ENCODE peak calls at places on chromosomes 16 and 17, in six cellular contexts. O, L, V, Z, J and F are unnamed samples. For H3K4me1, the result is how much of the 10 kb centered on the place peaks cover.

GRCh38 chr16:86926146-86926545 is 347.8 kb downstream of the FOXL1 start:
- DNase-seq in O (no peak), L (no peak), V (no peak), Z (no peak), J (no peak), F (no peak)

GRCh38 chr17:81401727-81402529 is 6.7 kb downstream of the BAHCC1 start:
- DNase-seq in O (peak), L (no peak), V (peak), Z (peak), J (no peak), F (no peak)

GRCh38 chr16:85644093-85644712 is 31.1 kb downstream of the GSE1 start:
- DNase-seq in O (no peak), L (no peak), V (no peak), Z (no peak), J (no peak), F (no peak)

GRCh38 chr16:72285728-72286127 is 113.8 kb upstream of the PMFBP1 start:
- DNase-seq in O (peak), L (no peak), V (no peak), Z (no peak), J (no peak), F (no peak)

GRCh38 chr17:44779211-44780025 is 20.6 kb downstream of the ADAM11 start:
- DNase-seq in O (peak), L (peak), V (peak), Z (peak), J (peak), F (peak)

GRCh38 chr17:31738067-31738466 is 121.0 kb downstream of the COPRS start:
- DNase-seq in O (no peak), L (no peak), V (no peak), Z (no peak), J (no peak), F (no peak)

GRCh38 chr16:3961449-3961849 is 80.9 kb upstream of the CREBBP start:
- DNase-seq in O (no peak), L (no peak), V (peak), Z (no peak), J (no peak), F (no peak)

GRCh38 chr16:74275031-74275636 is 21.5 kb upstream of the PSMD7 start:
- DNase-seq in O (peak), L (no peak), V (no peak), Z (no peak), J (no peak), F (peak)

GRCh38 chr16:8493885-8494487 is 96.3 kb downstream of the TMEM114 start:
- DNase-seq in O (no peak), L (no peak), V (peak), Z (no peak), J (no peak), F (no peak)

GRCh38 chr16:2156025-2156848 is 655 bp downstream of the TRAF7 start:
- DNase-seq in O (peak), L (no peak), V (peak), Z (no peak), J (no peak), F (peak)

DNA sequence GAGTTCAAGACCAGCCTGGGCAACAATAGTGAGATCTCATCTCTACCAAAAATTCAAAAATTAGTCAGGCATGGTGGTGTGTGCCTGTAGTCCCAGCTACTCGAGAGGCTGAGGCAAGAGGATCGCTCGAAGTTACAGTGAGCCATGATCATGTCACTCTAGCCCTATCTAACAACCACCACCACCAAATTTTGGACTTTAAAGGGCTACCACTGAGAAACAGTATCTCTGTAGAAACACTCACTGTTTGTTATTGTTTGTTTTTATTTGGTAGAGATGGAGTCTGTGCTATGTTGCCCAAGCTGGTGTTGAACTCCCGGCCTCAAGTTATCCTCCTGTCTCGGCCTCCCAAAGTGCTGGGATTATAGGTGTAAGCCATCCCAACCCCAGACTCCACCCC is 1.3 kb upstream of the UBALD2 start:
- DNase-seq in O (no peak), L (no peak), V (no peak), Z (no peak), J (no peak), F (no peak)
- H3K4me1 ChIP-seq in O (under half), L (half or more), V (under half), Z (under half), J (half or more), F (under half)

GRCh38 chr16:27314986-27315332 is 1.2 kb downstream of the IL4R start:
- DNase-seq in O (no peak), L (no peak), V (no peak), Z (no peak), J (no peak), F (peak)
- H3K4me3 ChIP-seq in O (peak), L (peak), V (no peak), Z (peak), J (peak), F (peak)

GRCh38 chr16:68230176-68230571 is 5.8 kb downstream of the ESRP2 start:
- DNase-seq in O (no peak), L (peak), V (no peak), Z (no peak), J (no peak), F (no peak)

GRCh38 chr16:68227850-68228553 is 7.9 kb downstream of the ESRP2 start:
- DNase-seq in O (no peak), L (no peak), V (no peak), Z (no peak), J (no peak), F (no peak)

GRCh38 chr16:68230956-68231355 is 5.0 kb downstream of the ESRP2 start:
- DNase-seq in O (no peak), L (peak), V (no peak), Z (no peak), J (no peak), F (no peak)

GRCh38 chr16:68228652-68229051 is 7.3 kb downstream of the ESRP2 start:
- DNase-seq in O (no peak), L (no peak), V (no peak), Z (no peak), J (no peak), F (no peak)

GRCh38 chr16:68229431-68230175 is 6.3 kb downstream of the ESRP2 start:
- DNase-seq in O (peak), L (no peak), V (peak), Z (no peak), J (no peak), F (peak)
- H3K27ac ChIP-seq in O (no peak), L (no peak), V (no peak), Z (no peak), J (no peak), F (no peak)

GRCh38 chr17:79803421-79803996 is 6.6 kb upstream of the CBX8 start:
- DNase-seq in O (no peak), L (no peak), V (no peak), Z (no peak), J (no peak), F (no peak)

GRCh38 chr17:79804856-79805696 is 8.2 kb upstream of the CBX8 start:
- DNase-seq in O (no peak), L (no peak), V (no peak), Z (no peak), J (no peak), F (no peak)

GRCh38 chr17:79802039-79802735 is 5.3 kb upstream of the CBX8 start:
- DNase-seq in O (no peak), L (no peak), V (no peak), Z (no peak), J (no peak), F (no peak)

GRCh38 chr17:79802736-79803420 is 6.0 kb upstream of the CBX8 start:
- DNase-seq in O (no peak), L (no peak), V (no peak), Z (no peak), J (no peak), F (no peak)

GRCh38 chr17:79803997-79804855 is 7.3 kb upstream of the CBX8 start:
- DNase-seq in O (no peak), L (no peak), V (no peak), Z (no peak), J (no peak), F (no peak)
- H3K4me1 ChIP-seq in O (under half), L (under half), V (under half), Z (under half), J (half or more), F (half or more)

GRCh38 chr17:9227819-9228407 is 206.6 kb downstream of the NTN1 start:
- DNase-seq in O (no peak), L (no peak), V (no peak), Z (no peak), J (no peak), F (no peak)
- H3K4me3 ChIP-seq in O (no peak), L (no peak), V (no peak), Z (no peak), J (no peak), F (no peak)